ENCODE peak calls at places on chromosome 16, in five cellular contexts. N is lung, F is NCI-H1105 treated with DMSO at 0.1 percent for 48 hours, E is mesendoderm, I is fibroblast of the aortic adventitia. D is an unnamed sample.

GRCh38 chr16:2032285-2033056 is 5.8 kb downstream of the NHERF2 start:
- DNase-seq in I (no peak), E (no peak), F (no peak), N (no peak), D (no peak)

GRCh38 chr16:76226481-76226880 is 50.7 kb upstream of the CNTNAP4 start:
- DNase-seq in F (no peak), I (no peak), E (no peak), N (no peak), D (no peak)

GRCh38 chr16:71515026-71515425 is 11.2 kb upstream of the CHST4 start:
- DNase-seq in I (no peak), E (peak; percentile 39), N (no peak), F (no peak), D (no peak)

GRCh38 chr16:495127-495748 is 32.3 kb upstream of the CAPN15 start:
- DNase-seq in N (no peak), F (peak; percentile 21), E (peak; percentile 85), I (peak; percentile 43), D (peak; percentile 24)

GRCh38 chr16:25501530-25502255 is 190.1 kb upstream of the HS3ST4 start:
- DNase-seq in E (peak; percentile 19), F (no peak), N (no peak), I (no peak), D (no peak)

GRCh38 chr16:79805621-79806020 is 205.1 kb upstream of the MAF start:
- DNase-seq in F (no peak), N (no peak), E (peak; percentile 76), I (no peak), D (no peak)

GRCh38 chr16:11582157-11582814 is 4.4 kb downstream of the LITAF start:
- DNase-seq in N (no peak), I (no peak), F (no peak), E (no peak), D (no peak)

GRCh38 chr16:9113707-9114106 is 22.3 kb downstream of the HAPSTR1 start:
- DNase-seq in E (no peak), N (no peak), I (no peak), F (no peak), D (no peak)

GRCh38 chr16:19139436-19140091 is 25.8 kb downstream of the ITPRIPL2 start:
- DNase-seq in N (no peak), F (no peak), I (no peak), E (no peak), D (no peak)

GRCh38 chr16:27270389-27270788 is 1.8 kb upstream of the NSMCE1 start:
- DNase-seq in F (no peak), E (no peak), I (no peak), N (no peak), D (no peak)

GRCh38 chr16:398551-399277 is 1.7 kb downstream of the NME4 start:
- DNase-seq in F (no peak), I (no peak), E (peak; percentile 62), N (no peak), D (no peak)

GRCh38 chr16:50609049-50609832 is 61.0 kb downstream of the NKD1 start:
- DNase-seq in E (peak; percentile 29), N (no peak), F (no peak), I (no peak), D (no peak)

D was measured in OCI-LY7.